ENCODE peak calls at places on chromosomes 6 and 20, in ten cellular contexts. D is PC-3, A is heart right ventricle, K is GM12878, E is MM.1S, B is psoas muscle, N is K562, T is A549, S is lung, M is IMR-90. R is an unnamed sample.

GRCh38 chr20:42441196-42441861 is 748.4 kb downstream of the PTPRT start:
- DNase-seq in K (no peak), M (no peak), T (no peak), E (no peak), D (no peak), B (peak; percentile 45), A (no peak), S (no peak), N (no peak), R (no peak)

GRCh38 chr6:160084198-160084776 is 37.3 kb upstream of the SLC22A1 start:
- DNase-seq in D (no peak), A (no peak), T (no peak), K (no peak), E (no peak), M (no peak), S (no peak), N (no peak), B (no peak), R (no peak)

GRCh38 chr6:129843573-129843972 is 17.5 kb downstream of the TMEM244 start:
- DNase-seq in B (no peak), A (no peak), E (no peak), T (no peak), K (no peak), M (no peak), D (peak; percentile 4), N (no peak), S (no peak), R (peak; percentile 3)

GRCh38 chr6:16576391-16577368 is 184.6 kb downstream of the ATXN1 start:
- DNase-seq in S (no peak), A (no peak), B (no peak), K (peak; percentile 59), T (no peak), N (no peak), M (no peak), D (peak; percentile 78), E (no peak), R (no peak)

GRCh38 chr20:63682384-63683139 is 13.9 kb upstream of the TNFRSF6B start:
- DNase-seq in B (peak; percentile 87), M (peak; percentile 98), K (no peak), S (peak; percentile 71), E (no peak), D (peak; percentile 100), A (peak; percentile 80), T (peak; percentile 87), N (no peak), R (peak; percentile 96)

GRCh38 chr6:129186988-129187387 is 304.1 kb downstream of the LAMA2 start:
- DNase-seq in D (peak; percentile 87), T (no peak), B (no peak), N (no peak), M (peak; percentile 80), K (no peak), A (no peak), S (no peak), E (no peak), R (peak; percentile 70)

GRCh38 chr6:1364791-1365190 is 24.6 kb upstream of the FOXF2 start:
- DNase-seq in D (peak; percentile 16), E (no peak), S (no peak), M (no peak), B (no peak), A (no peak), T (no peak), K (no peak), N (no peak), R (peak; percentile 46)

GRCh38 chr20:31860431-31861345 is 9.6 kb downstream of the DUSP15 start:
- DNase-seq in T (no peak), A (no peak), E (no peak), M (no peak), D (peak; percentile 61), N (no peak), K (no peak), S (no peak), B (peak; percentile 20), R (no peak)

GRCh38 chr20:15316556-15316955 is 979.1 kb upstream of the FLRT3 start:
- DNase-seq in T (no peak), E (no peak), N (no peak), B (no peak), M (no peak), A (no peak), S (no peak), K (no peak), D (no peak), R (no peak)

GRCh38 chr20:15317546-15318242 is 980.3 kb upstream of the FLRT3 start:
- DNase-seq in N (no peak), T (no peak), A (no peak), D (no peak), S (no peak), M (no peak), K (peak; percentile 69), B (no peak), E (no peak), R (no peak)

GRCh38 chr20:15320941-15321340 is 983.5 kb upstream of the FLRT3 start:
- DNase-seq in S (no peak), B (peak; percentile 31), M (no peak), D (peak; percentile 6), A (no peak), T (no peak), K (no peak), N (no peak), E (no peak), R (peak; percentile 34)

GRCh38 chr20:15319444-15319843 is 982.0 kb upstream of the FLRT3 start:
- DNase-seq in E (no peak), N (no peak), T (no peak), K (no peak), S (no peak), B (no peak), M (no peak), A (no peak), D (no peak), R (no peak)

DNA sequence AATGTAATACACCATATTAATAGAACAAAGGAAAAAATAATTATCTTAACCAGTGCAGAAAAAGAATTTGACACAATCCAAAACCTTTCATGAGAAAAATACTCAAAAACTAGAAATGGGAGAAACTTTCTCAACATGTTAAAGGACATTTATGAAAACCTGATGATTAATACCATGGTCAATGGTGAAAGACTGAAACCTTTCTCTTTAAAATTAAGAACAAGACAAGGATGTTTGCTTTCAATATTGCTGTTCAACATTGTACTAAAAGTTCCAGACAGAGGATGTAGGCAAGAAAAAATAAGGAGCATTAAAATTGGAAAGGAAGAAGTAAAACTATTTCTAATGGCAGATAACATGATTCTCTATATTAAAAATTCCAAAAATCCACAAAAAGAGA is 981.3 kb upstream of the FLRT3 start:
- DNase-seq in E (no peak), B (no peak), K (no peak), D (no peak), M (no peak), S (no peak), N (no peak), T (no peak), A (no peak), R (no peak)
- H3K9me3 ChIP-seq in E (no peaks in the 10 kb centered on the region), B (no peaks in the 10 kb centered on the region), K (peaks cover 1% of the 10 kb centered on the region), D (no peaks in the 10 kb centered on the region), M (no peaks in the 10 kb centered on the region), S (no peaks in the 10 kb centered on the region), N (no peaks in the 10 kb centered on the region), T (no peaks in the 10 kb centered on the region), A (peaks cover 15% of the 10 kb centered on the region), R (no peaks in the 10 kb centered on the region)

DNA sequence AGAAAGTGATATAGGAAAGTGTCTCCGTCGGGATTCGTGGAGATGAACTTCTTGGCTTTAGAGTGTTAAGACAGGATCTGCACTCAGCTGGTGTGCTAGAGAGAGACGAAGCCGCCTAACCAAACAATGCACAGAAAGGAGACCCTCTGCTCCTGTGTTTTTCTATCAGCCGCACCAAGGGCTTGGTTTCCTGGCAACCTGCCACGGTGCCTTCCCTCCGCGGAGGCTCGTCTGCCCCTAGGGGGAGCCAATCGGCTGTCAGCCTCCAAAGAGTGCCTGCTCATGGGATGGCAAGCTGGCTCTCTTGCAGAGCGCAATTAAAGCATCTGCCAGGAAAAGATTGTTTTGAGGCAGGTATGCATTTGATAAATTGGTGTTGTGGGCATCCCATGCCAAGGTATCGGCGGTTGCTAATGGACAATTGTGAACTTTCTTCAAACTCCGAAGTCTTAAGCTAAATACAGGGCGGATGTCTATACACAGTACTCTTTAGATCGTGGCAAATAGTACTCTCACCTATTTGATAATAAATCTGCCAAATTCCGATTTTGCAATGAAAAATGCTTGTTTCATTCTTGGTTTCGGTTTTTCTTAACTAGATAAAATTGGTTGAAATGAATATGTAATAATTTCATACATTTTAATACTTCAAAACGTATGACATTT is 603.3 kb downstream of the RNF144B start:
- DNase-seq in T (peak; percentile 31), M (peak; percentile 20), B (peak; percentile 75), A (peak; percentile 60), E (peak; percentile 23), S (peak; percentile 79), D (peak; percentile 73), K (no peak), N (peak; percentile 64), R (peak; percentile 56)
- H3K4me3 ChIP-seq in T (no peak overlapping the region), M (no peak overlapping the region), B (no peak overlapping the region), A (peak overlapping the region; percentile 17), E (no peak overlapping the region), S (no peak overlapping the region), D (no peak overlapping the region), K (no peak overlapping the region), N (no peak overlapping the region), R (no peak overlapping the region)

DNA sequence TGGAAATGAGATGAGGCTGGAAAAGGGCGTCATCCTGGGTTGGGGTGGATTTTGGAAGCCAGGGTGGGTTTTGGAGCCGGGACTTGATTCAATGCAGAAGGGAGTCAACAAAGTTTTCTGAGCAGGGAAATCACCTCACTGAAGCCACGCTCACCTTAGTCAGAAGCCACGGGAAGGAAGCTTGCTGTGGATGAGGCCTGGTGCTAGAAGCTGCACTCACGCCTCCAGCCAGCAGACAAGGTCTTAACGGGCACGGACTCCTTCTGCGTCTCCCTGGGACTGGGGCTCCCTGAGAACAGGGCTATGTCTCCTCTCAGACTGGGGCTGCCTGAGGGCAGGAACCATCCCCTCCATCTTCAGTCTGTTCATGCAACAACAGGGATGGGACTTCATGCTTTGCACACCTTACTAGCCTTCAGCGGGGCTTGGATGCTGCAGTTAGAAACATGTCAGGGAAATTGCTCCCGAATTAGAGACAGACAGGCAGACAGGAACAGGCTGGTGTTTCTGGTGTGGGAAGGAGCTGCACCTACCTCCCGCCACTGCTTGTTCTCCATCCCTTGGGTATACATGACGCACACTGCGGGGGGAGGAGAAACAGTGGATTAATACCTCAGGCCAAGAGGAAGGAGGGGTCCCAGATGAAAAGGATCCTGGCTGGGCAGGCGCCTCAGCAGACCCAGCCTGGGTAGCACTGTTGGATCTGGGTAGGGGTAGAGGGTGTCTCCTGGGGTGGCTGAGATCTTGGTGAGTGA is 17.5 kb downstream of the CPNE5 start:
- DNase-seq in B (no peak), N (no peak), E (no peak), T (no peak), M (no peak), K (no peak), S (no peak), D (no peak), A (no peak), R (no peak)
- H3K4me1 ChIP-seq in B (peaks cover 3% of the 10 kb centered on the region), N (peaks cover 25% of the 10 kb centered on the region), E (no peaks in the 10 kb centered on the region), T (no peaks in the 10 kb centered on the region), M (peaks cover 5% of the 10 kb centered on the region), K (no peaks in the 10 kb centered on the region), S (peaks cover 7% of the 10 kb centered on the region), D (peaks cover 3% of the 10 kb centered on the region), A (peaks cover 63% of the 10 kb centered on the region), R (no peaks in the 10 kb centered on the region)

DNA sequence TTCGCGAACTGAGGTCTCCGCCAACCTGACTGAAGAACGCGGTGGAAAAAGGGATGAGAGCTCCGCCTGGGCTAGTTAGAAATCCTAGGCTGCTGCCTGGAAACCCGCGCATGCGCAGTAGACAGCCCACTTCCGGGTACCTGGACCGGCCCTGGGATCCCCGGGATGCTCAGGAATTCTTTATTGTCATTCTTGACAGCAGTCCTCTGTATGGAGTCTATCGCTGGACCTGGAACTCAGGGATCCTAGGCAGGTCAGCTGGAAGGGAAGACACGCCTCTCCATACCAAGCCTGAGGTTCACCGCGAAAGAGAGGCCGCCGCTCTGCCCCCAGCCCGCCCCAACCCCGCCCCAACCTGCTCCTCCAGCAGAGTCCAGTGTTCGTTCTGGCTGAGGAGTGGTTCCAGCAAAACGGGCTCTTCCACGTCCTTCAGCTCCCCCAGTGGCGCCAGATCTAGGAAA is 1379.2 kb upstream of the DEFB115 start:
- DNase-seq in E (no peak), D (peak; percentile 19), S (no peak), T (peak; percentile 55), K (no peak), B (peak; percentile 55), N (peak; percentile 91), M (no peak), A (no peak), R (no peak)
- H3K9me3 ChIP-seq in E (no peaks in the 10 kb centered on the region), D (peaks cover 15% of the 10 kb centered on the region), S (no peaks in the 10 kb centered on the region), T (peaks cover 7% of the 10 kb centered on the region), K (no peaks in the 10 kb centered on the region), B (no peaks in the 10 kb centered on the region), N (peaks cover 3% of the 10 kb centered on the region), M (peaks cover 47% of the 10 kb centered on the region), A (peaks cover 10% of the 10 kb centered on the region), R (peaks cover 12% of the 10 kb centered on the region)